ENCODE peak calls at places on chromosomes 12 and 14, in four cellular contexts. O is neural crest cell, N is AG09319, P is heart right ventricle. D is an unnamed sample.

GRCh38 chr14:95232894-95233584 is 75.7 kb upstream of the DICER1 start:
- DNase-seq in P (no peak), O (no peak), N (no peak), D (no peak)

GRCh38 chr14:101412741-101413140 is 148.6 kb upstream of the DIO3 start:
- DNase-seq in O (no peak), P (no peak), N (no peak), D (no peak)

GRCh38 chr12:77847060-77847541 is 16.4 kb downstream of the NAV3 start:
- DNase-seq in P (no peak), N (no peak), O (no peak), D (no peak)

GRCh38 chr12:105329926-105330282 is 587 bp upstream of the C12orf75 start:
- DNase-seq in P (no peak), N (no peak), O (no peak), D (no peak)

GRCh38 chr12:20175704-20176388 is 192.5 kb upstream of the PDE3A start:
- DNase-seq in P (no peak), N (no peak), O (no peak), D (no peak)

GRCh38 chr14:93035917-93036651 is 79.6 kb downstream of the ITPK1 start:
- DNase-seq in P (peak; percentile 48), N (no peak), O (peak; percentile 57), D (no peak)

GRCh38 chr14:59427653-59428578 is 37.3 kb downstream of the GPR135 start:
- DNase-seq in P (peak; percentile 74), O (no peak), N (no peak), D (no peak)

GRCh38 chr12:116959845-116960514 is 49.2 kb downstream of the FBXW8 start:
- DNase-seq in P (no peak), N (no peak), O (no peak), D (no peak)

GRCh38 chr12:115963030-115963480 is 314.4 kb downstream of the MED13L start:
- DNase-seq in P (no peak), N (no peak), O (no peak), D (peak; percentile 28)

GRCh38 chr12:82412246-82412645 is 53.9 kb downstream of the METTL25 start:
- DNase-seq in O (no peak), P (no peak), N (no peak), D (no peak)

GRCh38 chr12:76670776-76671175 is 93.1 kb upstream of the ZDHHC17 start:
- DNase-seq in O (no peak), N (no peak), P (no peak), D (peak; percentile 84)

GRCh38 chr14:104290058-104290667 is 151.8 kb downstream of the KIF26A start:
- DNase-seq in P (no peak), N (no peak), O (no peak), D (no peak)

GRCh38 chr12:3036901-3037600 is 40.1 kb upstream of the TSPAN9 start:
- DNase-seq in O (no peak), P (no peak), N (no peak), D (no peak)

GRCh38 chr14:96204151-96205058 is at the start of gene BDKRB2:
- DNase-seq in P (peak; percentile 42), O (peak; percentile 47), N (peak; percentile 74), D (no peak)

GRCh38 chr14:96067985-96068930 is 29.1 kb downstream of the C14orf132 start:
- DNase-seq in N (no peak), O (no peak), P (no peak), D (no peak)

GRCh38 chr12:100199347-100200136 is 1.1 kb upstream of the ACTR6 start:
- DNase-seq in N (no peak), O (peak; percentile 29), P (peak; percentile 76), D (no peak)

GRCh38 chr14:63460594-63461132 is 82.5 kb downstream of the PPP2R5E start:
- DNase-seq in P (no peak), N (no peak), O (no peak), D (no peak)

GRCh38 chr12:64714551-64714968 is 44.6 kb downstream of the GNS start:
- DNase-seq in N (no peak), P (no peak), O (no peak), D (no peak)

GRCh38 chr12:60112778-60113177 is 516.9 kb downstream of the SLC16A7 start:
- DNase-seq in P (no peak), N (no peak), O (no peak), D (no peak)

GRCh38 chr12:47067778-47068431 is 11.5 kb upstream of the PCED1B start:
- DNase-seq in O (no peak), P (no peak), N (no peak), D (no peak)

GRCh38 chr12:122851820-122852219 is 16.6 kb downstream of the HIP1R start:
- DNase-seq in N (no peak), P (no peak), O (no peak), D (no peak)

GRCh38 chr14:105013150-105013787 is 7.6 kb downstream of the CDCA4 start:
- DNase-seq in N (no peak), O (no peak), P (peak; percentile 50), D (no peak)

GRCh38 chr12:131568336-131568735 is 142.6 kb upstream of the SFSWAP start:
- DNase-seq in P (no peak), N (no peak), O (no peak), D (no peak)

GRCh38 chr12:131573631-131574396 is 137.1 kb upstream of the SFSWAP start:
- DNase-seq in P (no peak), N (no peak), O (no peak), D (no peak)

GRCh38 chr12:131572626-131573025 is 138.3 kb upstream of the SFSWAP start:
- DNase-seq in P (no peak), N (no peak), O (no peak), D (no peak)

GRCh38 chr12:131571827-131572226 is 139.1 kb upstream of the SFSWAP start:
- DNase-seq in N (no peak), O (no peak), P (no peak), D (no peak)

DNA sequence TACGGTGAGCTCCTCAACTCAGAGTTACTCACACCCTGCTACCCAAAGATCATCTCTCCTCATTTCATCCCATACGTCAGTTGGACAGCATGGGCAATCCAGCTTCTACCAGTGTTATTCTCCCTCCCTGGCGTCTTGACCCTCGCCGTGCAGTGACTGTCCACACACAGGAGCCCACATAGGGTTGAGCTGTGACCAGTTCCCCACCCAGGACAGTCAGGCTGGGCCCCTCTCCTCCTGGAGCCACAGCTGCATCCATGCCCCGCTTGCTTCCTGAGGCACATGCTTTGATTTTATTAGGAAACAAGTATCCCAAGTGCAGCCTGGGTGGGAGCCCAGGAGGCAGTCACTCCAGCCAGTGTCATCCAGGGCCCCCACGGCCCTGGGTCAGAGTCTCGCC is 140.3 kb upstream of the SFSWAP start:
- DNase-seq in N (no peak), P (no peak), O (no peak), D (no peak)
- TF ChIP-seq CTCF in N (no peak), P (no peak), O (no peak), D (no peak)

GRCh38 chr14:20657216-20658211 is 16.0 kb upstream of the OR6S1 start:
- DNase-seq in N (no peak), P (no peak), O (no peak), D (no peak)
- TF ChIP-seq CTCF in N (no peak), P (no peak), O (no peak), D (peak; percentile 9)

GRCh38 chr14:24296341-24297157 is 3.0 kb downstream of the DHRS1 start:
- DNase-seq in O (peak; percentile 45), P (peak; percentile 41), N (peak; percentile 68), D (peak; percentile 49)

GRCh38 chr14:24299255-24300191 is at the start of the genes DHRS1 and NOP9:
- DNase-seq in P (peak; percentile 91), O (peak; percentile 89), N (peak; percentile 44), D (peak; percentile 32)

GRCh38 chr14:24300326-24300980 is 803 bp downstream of the NOP9 start:
- DNase-seq in N (no peak), P (no peak), O (no peak), D (no peak)

GRCh38 chr14:24298892-24299254 is 707 bp downstream of the DHRS1 start:
- DNase-seq in O (no peak), P (no peak), N (no peak), D (no peak)

DNA sequence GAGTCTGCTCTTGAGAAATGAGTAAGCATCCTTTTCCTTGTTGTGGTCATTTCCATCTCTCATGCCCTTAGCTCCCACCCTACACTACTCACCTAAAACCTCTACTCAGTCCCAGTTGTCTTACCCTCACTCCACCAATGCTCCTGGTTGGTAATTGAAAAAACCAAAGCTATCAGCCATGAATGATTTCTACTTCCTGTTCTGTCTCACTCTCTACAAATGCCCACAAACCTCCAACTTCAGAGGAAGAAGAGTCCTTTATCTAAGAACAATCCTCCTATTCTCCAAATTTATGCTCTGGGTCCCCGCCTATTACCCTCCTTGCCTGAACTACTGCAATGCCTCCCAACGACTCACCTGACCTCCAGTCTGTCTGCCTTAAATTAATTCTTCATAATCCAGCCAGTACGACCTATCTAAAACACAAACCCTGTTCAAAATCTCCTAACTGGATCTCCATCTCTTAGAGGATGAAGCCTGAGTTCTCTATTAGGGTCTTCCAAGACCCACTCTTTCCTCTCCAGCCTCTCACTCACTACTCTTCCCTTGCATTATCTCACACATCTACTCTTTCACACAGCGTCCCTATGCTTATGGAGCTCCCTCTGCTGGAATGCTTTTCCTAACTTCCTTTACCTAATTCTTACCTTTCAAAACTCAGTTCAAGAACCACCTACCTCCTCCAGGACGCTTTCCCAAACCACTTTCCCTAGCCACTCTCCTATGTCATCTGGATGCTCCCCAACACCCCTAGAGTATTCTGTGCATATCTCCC is 2.2 kb downstream of the DHRS1 start:
- DNase-seq in P (no peak), N (no peak), O (no peak), D (no peak)
- TF ChIP-seq CTCF in P (no peak), N (peak; percentile 30), O (peak; percentile 59), D (peak; percentile 48)

DNA sequence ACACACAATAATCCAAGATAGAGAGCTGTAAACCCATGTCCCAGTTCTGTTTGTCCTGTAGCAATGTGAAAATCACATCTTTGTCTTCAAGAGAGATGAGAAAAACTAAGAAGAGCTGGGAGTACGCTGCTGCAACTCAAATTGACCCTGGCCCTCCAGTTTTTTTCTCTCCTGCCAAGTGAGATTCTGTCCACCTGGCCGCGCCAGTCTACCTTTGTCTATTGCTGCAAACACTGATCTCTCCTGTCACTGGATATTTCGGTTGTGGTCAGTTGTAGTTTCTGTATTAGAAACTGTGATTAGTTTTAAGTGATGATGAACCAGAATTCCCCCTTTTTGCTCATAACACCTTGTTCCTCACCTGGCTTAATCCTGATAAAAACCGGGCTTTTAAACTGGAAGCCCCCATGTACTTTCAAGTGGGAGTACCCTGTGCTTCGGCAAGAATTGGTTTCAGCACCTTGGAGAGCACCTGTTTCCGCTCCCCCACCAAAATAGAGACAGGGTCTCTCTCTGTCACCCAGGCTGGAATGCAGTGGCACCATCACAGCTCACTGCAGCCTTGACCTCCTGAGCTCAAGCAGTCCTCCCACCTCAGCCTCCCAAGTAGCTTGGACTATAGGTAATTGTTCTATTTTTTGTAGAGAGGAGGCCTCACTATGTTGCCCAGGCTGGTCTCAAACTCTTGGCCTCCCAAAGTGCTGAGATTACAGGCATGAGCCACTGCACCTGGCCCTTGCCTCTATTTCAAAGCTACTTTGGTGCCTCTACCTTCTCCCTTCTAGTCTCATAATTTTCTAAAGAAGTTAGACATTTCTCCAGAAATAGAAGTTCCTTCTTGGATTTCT is 156.8 kb downstream of the PHETA1 start:
- DNase-seq in O (peak; percentile 36), N (no peak), P (no peak), D (no peak)
- TF ChIP-seq CTCF in O (no peak), N (no peak), P (no peak), D (no peak)

DNA sequence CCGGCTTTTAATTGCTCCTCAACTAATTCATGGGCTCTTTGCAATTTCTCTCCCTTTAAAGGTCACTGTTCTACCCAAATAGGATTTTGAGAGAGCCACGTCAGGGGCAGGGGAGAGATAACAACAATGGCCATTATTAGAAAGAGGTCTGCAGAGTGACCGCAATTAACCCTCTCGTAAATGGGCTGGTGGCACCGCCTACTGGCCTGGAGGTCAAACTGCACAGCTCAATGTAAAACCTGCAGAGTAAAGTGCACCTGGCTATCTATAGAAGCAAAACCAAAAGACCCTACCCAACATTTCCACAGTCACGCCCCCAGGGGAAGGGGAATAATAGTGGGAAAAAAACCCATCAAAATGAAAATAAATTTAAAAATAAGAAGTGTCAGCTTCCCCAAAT is 21.6 kb upstream of the CLEC4E start:
- DNase-seq in O (no peak), N (no peak), P (no peak), D (no peak)
- TF ChIP-seq CTCF in O (peak; percentile 30), N (no peak), P (no peak), D (no peak)

D was measured in BJ.